ENCODE peak calls at places on chromosomes 13 and 19, in nine cellular contexts. B is lung, K is astrocyte of the spinal cord, I is NB4, M is progenitor cell of endocrine pancreas, V is keratinocyte, C is tibial nerve, D is IMR-90, N is left ventricle myocardium inferior. R is an unnamed sample.

GRCh38 chr19:14441041-14441938 is 8.2 kb downstream of the PKN1 start:
- DNase-seq in V (no peak), B (no peak), C (no peak), D (no peak), K (no peak), I (no peak), M (no peak), N (peak; percentile 21), R (no peak)

GRCh38 chr13:111006508-111007031 is 91.7 kb upstream of the ANKRD10 start:
- DNase-seq in V (no peak), N (peak; percentile 83), K (peak; percentile 96), M (no peak), B (peak; percentile 61), I (no peak), D (peak; percentile 84), C (peak; percentile 66), R (no peak)

GRCh38 chr19:33463194-33463593 is 58.4 kb downstream of the PEPD start:
- DNase-seq in N (no peak), M (no peak), C (no peak), B (no peak), D (peak; percentile 64), V (no peak), I (no peak), K (no peak), R (no peak)

GRCh38 chr13:45928196-45928595 is 76.6 kb upstream of the SIAH3 start:
- DNase-seq in B (no peak), C (no peak), N (no peak), V (no peak), M (no peak), I (no peak), K (no peak), D (no peak), R (no peak)

GRCh38 chr19:55389386-55390317 is 3.9 kb downstream of the RPL28 start:
- DNase-seq in K (no peak), I (no peak), D (no peak), M (no peak), N (no peak), B (no peak), V (no peak), C (no peak), R (no peak)

GRCh38 chr13:60061737-60062136 is 102.0 kb downstream of the DIAPH3 start:
- DNase-seq in N (no peak), D (no peak), B (no peak), C (no peak), V (no peak), M (no peak), K (no peak), I (no peak), R (no peak)

GRCh38 chr13:106786006-106786579 is 218.2 kb upstream of the ARGLU1 start:
- DNase-seq in M (no peak), B (no peak), V (no peak), N (no peak), C (no peak), D (no peak), K (no peak), I (peak; percentile 56), R (no peak)

GRCh38 chr13:105937451-105937850 is 598.0 kb downstream of the EFNB2 start:
- DNase-seq in N (no peak), I (no peak), K (no peak), B (no peak), D (peak; percentile 28), V (no peak), M (no peak), C (no peak), R (no peak)

GRCh38 chr13:75485286-75486062 is 3.5 kb upstream of the TBC1D4 start:
- DNase-seq in N (no peak), I (no peak), V (no peak), B (no peak), D (peak; percentile 61), K (peak; percentile 65), M (no peak), C (no peak), R (no peak)

GRCh38 chr13:30113983-30114491 is 193.3 kb downstream of the KATNAL1 start:
- DNase-seq in M (no peak), N (no peak), K (no peak), V (no peak), D (no peak), I (no peak), C (peak; percentile 28), B (peak; percentile 64), R (no peak)

DNA sequence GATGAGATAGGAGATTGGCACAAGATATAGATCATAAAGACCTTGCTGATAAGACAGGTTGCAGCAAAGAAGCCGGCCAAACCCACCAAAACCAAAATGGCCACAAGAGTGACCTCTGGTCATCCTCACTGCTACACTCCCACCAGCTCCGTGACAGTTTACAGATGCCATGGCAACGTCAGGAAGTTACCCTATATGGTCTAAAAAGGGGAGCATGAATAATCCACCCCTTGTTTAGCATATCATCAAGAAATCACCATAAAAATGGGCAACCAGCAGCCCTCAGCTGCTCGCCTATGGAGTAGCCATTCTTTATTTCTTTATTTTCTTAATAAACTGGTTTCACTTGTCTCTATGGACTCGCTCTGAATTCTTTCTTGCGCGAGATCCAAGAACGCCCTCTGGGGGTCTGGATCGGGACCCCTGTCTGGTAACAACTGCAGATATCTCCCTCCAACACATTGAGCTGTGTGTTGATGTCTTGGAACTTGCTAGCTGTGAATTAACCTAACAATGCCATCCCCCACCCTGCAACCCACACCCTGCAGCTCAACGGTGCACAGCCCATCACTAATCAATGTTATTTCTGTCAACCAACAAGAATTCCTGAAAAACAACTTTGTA is 27.1 kb upstream of the GRTP1 start:
- DNase-seq in M (peak; percentile 2), D (no peak), B (no peak), C (no peak), I (no peak), N (no peak), K (no peak), V (no peak), R (no peak)
- TF ChIP-seq CTCF in M (no peak), D (no peak), B (no peak), C (no peak), I (no peak), N (no peak), K (no peak), V (no peak), R (no peak)

GRCh38 chr19:11263726-11264125 is 1.4 kb upstream of the DOCK6 start:
- DNase-seq in V (no peak), C (no peak), N (no peak), K (no peak), B (no peak), D (no peak), I (no peak), M (no peak), R (no peak)

GRCh38 chr19:11261902-11262839 is at the start of gene DOCK6:
- DNase-seq in K (no peak), I (peak; percentile 37), V (no peak), D (no peak), N (peak; percentile 49), C (no peak), B (no peak), M (peak; percentile 24), R (no peak)

GRCh38 chr19:11265785-11266236 is 3.5 kb upstream of the DOCK6 start:
- DNase-seq in I (no peak), V (peak; percentile 52), B (no peak), N (no peak), C (no peak), M (no peak), D (no peak), K (peak; percentile 14), R (no peak)

GRCh38 chr19:11265177-11265784 is 3.0 kb upstream of the DOCK6 start:
- DNase-seq in K (no peak), M (no peak), C (no peak), N (no peak), D (no peak), B (no peak), I (no peak), V (no peak), R (no peak)

DNA sequence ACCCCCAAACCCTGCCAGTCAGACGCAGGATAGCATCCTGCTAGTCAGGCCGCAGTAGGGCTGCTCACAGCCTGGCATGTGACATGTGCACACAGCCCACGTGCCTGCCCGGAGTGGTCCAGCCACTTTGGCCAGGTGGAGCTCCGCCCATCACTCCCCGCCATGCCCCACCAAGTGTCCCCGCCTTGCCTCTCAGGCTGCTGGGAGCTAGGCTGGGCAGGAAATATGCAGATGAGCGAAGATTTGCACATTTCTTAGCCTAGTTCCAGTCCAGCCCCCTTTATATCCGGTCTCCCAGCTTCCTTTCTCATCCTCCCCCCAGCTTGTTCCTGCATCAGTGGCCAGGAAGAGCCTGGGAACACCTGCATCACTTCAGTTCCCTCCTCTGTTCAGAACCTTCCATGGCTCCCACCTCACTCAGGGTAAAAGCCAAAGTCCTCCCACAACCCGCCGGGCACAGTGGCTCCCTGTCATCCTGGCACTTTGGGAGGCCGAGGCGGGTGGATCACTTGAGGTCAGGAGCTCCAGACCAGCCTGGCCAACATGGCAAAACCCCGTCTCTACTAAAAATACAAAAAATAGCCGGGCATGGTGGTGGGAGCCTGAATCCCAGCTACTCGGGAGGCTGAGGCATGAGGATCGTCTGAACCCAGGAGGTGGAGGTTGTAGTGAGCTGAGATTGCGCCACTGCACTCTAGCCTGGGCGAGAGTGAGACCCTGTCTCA is 2.3 kb upstream of the DOCK6 start:
- DNase-seq in K (no peak), N (peak; percentile 46), I (no peak), C (no peak), V (no peak), D (no peak), B (peak; percentile 89), M (no peak), R (no peak)
- TF ChIP-seq CTCF in K (no peak), N (no peak), I (no peak), C (no peak), V (no peak), D (no peak), B (no peak), M (no peak), R (no peak)

GRCh38 chr19:35959040-35959967 is 23.1 kb downstream of the LRFN3 start:
- DNase-seq in V (no peak), I (no peak), M (no peak), N (peak; percentile 51), C (no peak), B (no peak), D (no peak), K (no peak), R (no peak)
- TF ChIP-seq CTCF in V (no peak), I (no peak), M (peak; percentile 41), N (peak; percentile 38), C (peak; percentile 25), B (no peak), D (peak; percentile 23), K (no peak), R (peak; percentile 40)

DNA sequence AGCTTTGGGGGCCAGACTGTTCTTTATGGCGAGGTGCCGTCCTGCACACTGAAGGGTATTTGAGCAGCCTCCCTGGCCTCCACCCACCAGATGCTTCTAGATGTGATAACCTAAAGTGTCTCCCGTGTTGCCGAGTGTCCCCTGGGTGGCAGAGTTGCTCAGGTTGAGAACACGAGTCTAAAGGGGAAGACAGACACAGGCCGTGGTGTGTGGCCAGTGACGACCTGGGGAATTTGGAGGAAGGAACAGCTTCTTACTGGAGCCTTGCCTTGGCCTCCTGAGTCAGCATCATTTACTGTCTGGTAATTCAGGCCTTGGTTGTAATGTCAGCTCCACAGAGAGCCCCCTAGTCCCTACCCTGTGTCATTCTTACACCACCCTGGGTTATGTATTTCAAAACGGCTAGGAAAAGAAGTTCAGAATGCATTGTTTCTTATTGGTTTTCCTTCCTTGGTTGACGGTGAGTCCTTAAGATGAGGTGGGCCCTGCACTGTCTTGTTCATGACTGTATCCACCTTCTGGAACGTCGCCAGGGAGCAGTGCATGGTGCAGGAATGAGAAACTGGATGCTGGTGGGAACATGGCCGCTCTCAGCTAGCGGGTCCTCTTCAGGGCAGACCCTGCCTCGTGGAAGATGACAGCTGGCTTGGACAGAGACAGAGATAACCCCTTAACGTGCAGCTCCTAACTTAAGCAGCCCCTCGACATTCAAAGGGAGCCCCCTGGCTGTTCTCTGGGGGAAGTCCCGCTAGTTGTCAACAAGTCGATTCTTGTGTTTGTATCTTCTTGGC is 7.1 kb downstream of the SIN3B start:
- DNase-seq in V (no peak), B (no peak), N (no peak), M (no peak), D (peak; percentile 39), K (no peak), C (peak; percentile 48), I (peak; percentile 72), R (no peak)
- TF ChIP-seq CTCF in V (no peak), B (no peak), N (peak; percentile 33), M (no peak), D (no peak), K (peak; percentile 24), C (no peak), I (peak; percentile 21), R (no peak)

R was measured in D721Med.